ENCODE peak calls at places on chromosomes 13 and 19, in six cellular contexts. I is IMR-90, Y is H1, Q is H9, J is mesenchymal stem cell, A is mesendoderm. K is an unnamed sample.

GRCh38 chr13:102089177-102089576 is 312.7 kb downstream of the FGF14 start:
- DNase-seq in A (peak), I (no peak), Q (no peak), J (peak), Y (no peak), K (no peak)

GRCh38 chr13:46317120-46317519 is 69.9 kb downstream of the RUBCNL start:
- DNase-seq in J (peak), Y (no peak), A (peak), I (no peak), Q (no peak), K (no peak)

GRCh38 chr19:5536337-5536894 is 31.3 kb downstream of the TINCR start:
- DNase-seq in J (peak), A (peak), Y (peak), Q (peak), I (peak), K (peak)

GRCh38 chr19:18596752-18597157 is 8.2 kb downstream of the REX1BD start:
- DNase-seq in Q (peak), A (peak), Y (peak), J (no peak), I (no peak), K (no peak)

GRCh38 chr13:42101821-42102580 is 53.6 kb downstream of the DGKH start:
- DNase-seq in Y (no peak), J (no peak), A (no peak), Q (no peak), I (no peak), K (no peak)

GRCh38 chr13:112145221-112146072 is 78.5 kb downstream of the SOX1 start:
- DNase-seq in I (no peak), J (no peak), Y (no peak), Q (no peak), A (no peak), K (no peak)

GRCh38 chr13:28531195-28531955 is 36.4 kb upstream of the FLT1 start:
- DNase-seq in J (peak), A (peak), Y (peak), Q (no peak), I (peak), K (peak)

GRCh38 chr19:20039203-20039723 is at the start of gene ZNF682:
- DNase-seq in I (peak), J (peak), Q (peak), A (peak), Y (peak), K (peak)

GRCh38 chr13:19157461-19157860 is 24.2 kb downstream of the TUBA3C start:
- DNase-seq in J (no peak), A (no peak), I (no peak), Y (no peak), Q (no peak), K (no peak)

GRCh38 chr19:4310247-4311121 is 6.1 kb downstream of the FSD1 start:
- DNase-seq in Y (peak), I (no peak), J (no peak), A (peak), Q (peak), K (no peak)

GRCh38 chr13:29111446-29111845 is 291.3 kb downstream of the MTUS2 start:
- DNase-seq in A (no peak), J (no peak), Q (no peak), Y (no peak), I (no peak), K (no peak)

GRCh38 chr13:66036024-66036614 is 1194.0 kb downstream of the PCDH9 start:
- DNase-seq in J (no peak), I (peak), Q (no peak), Y (no peak), A (peak), K (peak)

GRCh38 chr19:14081797-14082674 is 3.5 kb downstream of the C19orf67 start:
- DNase-seq in A (no peak), J (no peak), Y (no peak), I (peak), Q (no peak), K (no peak)

GRCh38 chr13:84243340-84243739 is 361.1 kb upstream of the SLITRK1 start:
- DNase-seq in J (no peak), A (no peak), Q (no peak), Y (no peak), I (no peak), K (no peak)

GRCh38 chr13:107865643-107866006 is 349.7 kb downstream of the LIG4 start:
- DNase-seq in Y (no peak), I (peak), J (peak), A (no peak), Q (no peak), K (no peak)

GRCh38 chr19:19570561-19570960 is 32.5 kb downstream of the CILP2 start:
- DNase-seq in I (no peak), J (no peak), Q (no peak), Y (no peak), A (no peak), K (no peak)

GRCh38 chr19:28905996-28906395 is 307.0 kb downstream of the UQCRFS1 start:
- DNase-seq in Q (no peak), J (no peak), Y (no peak), I (peak), A (no peak), K (no peak)

GRCh38 chr13:105464249-105464648 is 1071.2 kb downstream of the EFNB2 start:
- DNase-seq in I (peak), Y (no peak), Q (no peak), J (no peak), A (peak), K (no peak)

GRCh38 chr19:38429055-38429810 is 3.2 kb upstream of the RASGRP4 start:
- DNase-seq in A (no peak), Y (no peak), I (no peak), J (no peak), Q (no peak), K (no peak)

GRCh38 chr13:33832872-33833271 is 14.9 kb downstream of the RFC3 start:
- DNase-seq in Q (no peak), J (no peak), A (no peak), Y (no peak), I (no peak), K (no peak)

GRCh38 chr13:49602005-49602404 is 16.6 kb upstream of the RCBTB1 start:
- DNase-seq in Y (no peak), A (no peak), J (no peak), I (peak), Q (no peak), K (no peak)

GRCh38 chr13:34667356-34668218 is 274.5 kb upstream of the NBEA start:
- DNase-seq in A (no peak), J (no peak), Y (no peak), I (no peak), Q (no peak), K (no peak)

GRCh38 chr13:25764378-25764777 is 287.4 kb downstream of the SHISA2 start:
- DNase-seq in Y (no peak), J (no peak), A (peak), I (no peak), Q (no peak), K (no peak)

GRCh38 chr13:31204592-31204991 is 4.8 kb downstream of the B3GLCT start:
- DNase-seq in J (peak), Y (peak), A (peak), I (peak), Q (no peak), K (no peak)

GRCh38 chr19:45692187-45693111 is at the start of gene QPCTL:
- DNase-seq in J (peak), Q (peak), A (peak), I (peak), Y (peak), K (peak)
- H2BK15ac ChIP-seq in J (peak), Q (no peak), A (no peak), I (no peak), Y (peak), K (no peak)

DNA sequence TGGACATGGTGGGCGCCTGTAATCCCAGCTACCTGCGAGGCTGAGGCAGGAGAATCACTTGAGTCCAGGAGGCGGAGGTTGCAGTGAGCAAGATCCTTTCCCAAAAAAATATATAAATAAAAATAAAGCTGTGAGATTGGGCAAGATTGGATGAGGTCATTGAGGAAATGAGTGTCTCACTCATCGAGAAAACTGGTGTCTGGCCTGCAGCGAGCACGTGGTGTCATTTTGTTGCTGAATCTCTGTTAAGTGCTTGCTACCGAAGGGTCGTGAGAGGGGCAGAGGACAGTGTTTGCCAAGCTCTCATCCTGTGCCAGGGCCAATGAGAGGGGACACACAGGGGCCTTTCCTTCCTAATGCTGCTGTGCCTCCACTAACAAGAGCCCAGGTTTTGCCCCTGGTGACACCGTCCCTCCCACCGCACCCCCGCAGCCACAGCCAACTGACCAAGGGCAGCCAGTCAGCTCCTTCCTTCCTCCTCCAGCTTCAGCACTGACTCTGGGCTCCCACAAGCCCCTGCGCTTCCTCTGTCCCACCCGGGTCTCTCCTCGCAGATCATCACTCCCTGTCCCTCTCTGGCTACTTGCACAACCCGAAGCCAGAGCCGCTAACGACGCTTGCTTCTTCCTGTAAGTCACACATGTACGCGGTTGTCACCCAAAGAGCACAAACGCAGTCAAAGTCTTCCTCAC is 3.2 kb downstream of the POLD1 start:
- DNase-seq in I (peak), J (peak), Q (no peak), Y (no peak), A (no peak), K (no peak)
- H3K18ac ChIP-seq in I (no peak), J (no peak), Q (no peak), Y (no peak), A (no peak), K (no peak)

DNA sequence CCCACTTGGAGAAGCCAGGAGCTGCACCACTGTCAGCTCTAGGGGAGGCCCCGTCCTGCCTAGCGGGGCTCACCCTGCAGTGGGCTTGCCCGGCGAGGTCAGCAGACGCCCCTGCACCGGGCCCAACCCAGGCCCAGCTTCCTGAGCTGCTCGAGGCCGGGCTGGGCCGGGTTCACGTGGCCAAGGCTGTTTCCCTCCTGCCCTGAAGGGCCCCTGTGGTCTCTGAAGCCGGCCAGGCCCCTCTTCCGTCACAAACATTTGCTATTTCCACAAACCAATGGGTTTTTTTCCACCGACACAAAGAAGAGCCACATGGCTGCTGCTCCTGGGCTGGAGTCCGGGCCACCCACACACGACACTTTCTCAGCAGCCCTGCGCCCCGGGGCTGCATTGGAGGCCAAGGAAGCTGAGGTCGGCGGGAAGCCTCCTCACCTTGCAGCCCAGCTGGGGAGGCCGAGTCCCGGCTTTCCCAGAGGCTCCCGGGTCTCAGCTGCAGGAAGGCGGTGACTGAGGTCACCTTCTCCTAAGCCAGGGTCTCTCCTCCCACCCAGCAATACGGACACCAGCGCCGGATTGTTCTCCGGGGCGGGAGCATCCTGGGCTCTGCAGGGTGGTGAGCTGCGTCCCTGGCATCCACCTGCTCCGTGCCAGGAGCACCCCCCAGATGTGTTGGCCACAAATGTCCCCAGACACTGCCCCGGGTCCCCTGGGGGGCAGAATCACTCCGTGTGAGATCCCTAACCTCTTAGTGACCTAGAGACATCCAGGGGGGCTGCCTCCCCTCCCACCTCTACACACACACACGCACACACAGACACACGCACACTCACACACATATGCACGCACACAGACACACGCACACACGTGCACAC is 80.5 kb downstream of the GADD45B start:
- DNase-seq in J (no peak), I (no peak), Y (no peak), A (no peak), Q (no peak), K (no peak)
- H2BK120ac ChIP-seq in J (no peak), I (peak), Y (no peak), A (no peak), Q (no peak), K (peak)

GRCh38 chr19:40224342-40225148 is 1.9 kb downstream of the CCNP start:
- DNase-seq in J (no peak), I (no peak), A (no peak), Q (no peak), Y (no peak), K (no peak)
- H2BK15ac ChIP-seq in J (no peak), I (no peak), A (no peak), Q (no peak), Y (no peak), K (no peak)

GRCh38 chr13:111099292-111099691 is 15.8 kb upstream of the ARHGEF7 start:
- DNase-seq in Q (no peak), I (no peak), Y (no peak), J (no peak), A (peak), K (no peak)
- H3K18ac ChIP-seq in Q (no peak), I (no peak), Y (no peak), J (no peak), A (no peak), K (no peak)

DNA sequence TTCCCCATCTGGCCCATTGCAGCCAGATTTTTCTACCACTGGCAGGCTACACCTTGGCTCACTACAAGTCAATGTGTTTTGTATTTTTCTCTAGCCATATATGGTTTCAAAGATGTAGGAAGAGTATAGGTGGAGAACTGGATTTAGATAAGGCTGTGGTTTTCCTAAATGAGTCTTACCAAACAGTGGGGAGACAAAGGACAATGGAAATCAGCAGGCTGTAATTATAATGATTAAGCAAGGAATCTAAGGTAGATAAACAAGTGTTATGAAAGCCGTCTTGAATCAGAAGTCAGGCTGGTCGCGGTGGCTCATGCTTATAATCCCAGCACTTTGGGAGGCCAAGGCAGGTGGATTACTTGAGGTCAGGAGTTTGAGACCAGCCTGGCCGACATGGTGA is 11.2 kb downstream of the IGFL1 start:
- DNase-seq in Q (no peak), Y (no peak), I (no peak), A (peak), J (no peak), K (no peak)
- H2BK120ac ChIP-seq in Q (no peak), Y (no peak), I (no peak), A (no peak), J (no peak), K (peak)

DNA sequence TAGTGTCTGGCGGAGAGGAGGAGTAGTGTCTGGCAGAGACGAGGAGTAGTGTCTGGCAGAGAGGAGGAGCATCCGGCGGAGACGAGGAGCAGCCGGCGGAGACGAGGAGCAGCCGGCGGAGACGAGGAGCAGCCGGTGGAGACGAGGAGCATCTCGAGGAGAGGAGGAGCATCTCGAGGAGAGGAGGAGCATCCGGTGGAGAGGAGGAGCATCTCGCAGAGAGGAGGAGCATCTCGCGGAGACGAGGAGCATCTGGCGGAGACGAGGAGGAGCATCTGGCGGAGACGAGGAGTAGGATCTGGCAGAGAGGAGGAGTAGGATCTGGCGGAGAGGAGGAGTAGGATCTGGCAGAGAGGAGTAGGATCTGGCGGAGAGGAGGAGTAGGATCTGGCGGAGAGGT is 18.2 kb downstream of the C13orf46 start:
- DNase-seq in Y (no peak), J (no peak), I (no peak), Q (no peak), A (no peak), K (no peak)
- H2BK15ac ChIP-seq in Y (no peak), J (no peak), I (no peak), Q (no peak), A (no peak), K (no peak)

GRCh38 chr13:40172878-40173277 is 493.6 kb downstream of the FOXO1 start:
- DNase-seq in Q (no peak), J (no peak), Y (no peak), I (no peak), A (no peak), K (no peak)

GRCh38 chr13:40170091-40170490 is 496.4 kb downstream of the FOXO1 start:
- DNase-seq in I (no peak), Q (no peak), J (no peak), A (no peak), Y (no peak), K (no peak)

GRCh38 chr13:40171566-40171965 is 494.9 kb downstream of the FOXO1 start:
- DNase-seq in Y (no peak), A (no peak), Q (no peak), J (no peak), I (no peak), K (no peak)

GRCh38 chr13:40170982-40171381 is 495.5 kb downstream of the FOXO1 start:
- DNase-seq in I (no peak), A (no peak), J (no peak), Y (no peak), Q (no peak), K (no peak)

GRCh38 chr13:40172149-40172591 is 494.3 kb downstream of the FOXO1 start:
- DNase-seq in J (no peak), I (no peak), Y (peak), A (peak), Q (peak), K (no peak)
- H3K18ac ChIP-seq in J (peak), I (no peak), Y (peak), A (no peak), Q (no peak), K (peak)